ENCODE peak calls at places on chromosomes 11 and 22, in four cellular contexts. U is HL-60, Y is K562, P is GM12878. V is an unnamed sample.

GRCh38 chr11:118740892-118741291 is 50.1 kb downstream of the DDX6 start:
- DNase-seq in U (no peak), Y (no peak), P (no peak), V (no peak)

GRCh38 chr11:82494988-82495432 is 238.7 kb downstream of the FAM181B start:
- DNase-seq in U (no peak), Y (no peak), P (no peak), V (no peak)

GRCh38 chr11:75066061-75066460 is 30.6 kb downstream of the OR2AT4 start:
- DNase-seq in U (no peak), Y (no peak), P (no peak), V (no peak)

GRCh38 chr11:4839851-4840549 is 9.0 kb downstream of the OR51S1 start:
- DNase-seq in U (no peak), Y (no peak), P (no peak), V (no peak)

GRCh38 chr11:70712471-70712870 is 314.1 kb downstream of the CTTN start:
- DNase-seq in U (no peak), Y (peak), P (no peak), V (no peak)

GRCh38 chr11:73236879-73237278 is 18.8 kb downstream of the P2RY2 start:
- DNase-seq in U (peak), Y (peak), P (no peak), V (peak)

GRCh38 chr11:16861867-16862266 is 123.4 kb downstream of the C11orf58 start:
- DNase-seq in U (no peak), Y (peak), P (no peak), V (no peak)

GRCh38 chr11:86388198-86388597 is 13.5 kb downstream of the CCDC81 start:
- DNase-seq in U (no peak), Y (no peak), P (no peak), V (no peak)

GRCh38 chr22:45435544-45436139 is 22.1 kb downstream of the RIBC2 start:
- DNase-seq in U (peak), Y (peak), P (peak), V (peak)

GRCh38 chr22:49670610-49671330 is 156.9 kb downstream of the BRD1 start:
- DNase-seq in U (no peak), Y (no peak), P (no peak), V (no peak)
- TF ChIP-seq SPI1 in U (no peak), Y (no peak), P (no peak), V (no peak)

DNA sequence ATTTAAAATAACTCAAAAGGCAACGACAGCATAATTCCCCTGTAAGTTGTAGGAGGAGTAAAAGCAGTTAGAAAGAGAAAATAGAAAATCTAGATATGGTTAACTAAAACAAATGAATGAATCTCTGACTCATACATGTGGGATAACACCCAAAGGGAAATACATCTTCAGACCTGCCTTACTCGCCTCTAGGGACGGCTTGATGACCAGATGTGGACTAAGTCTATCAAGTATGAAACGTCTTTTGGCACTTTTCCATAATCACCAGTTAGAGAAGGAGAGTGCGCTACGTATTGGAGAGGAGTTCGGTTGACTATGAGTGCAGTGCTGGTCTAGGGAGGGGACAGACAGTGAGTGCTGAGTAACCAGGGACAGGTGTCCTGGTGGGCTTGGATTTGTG is 459.9 kb downstream of the OPCML start:
- DNase-seq in U (no peak), Y (no peak), P (no peak), V (no peak)
- TF ChIP-seq SPI1 in U (no peak), Y (no peak), P (no peak), V (no peak)

DNA sequence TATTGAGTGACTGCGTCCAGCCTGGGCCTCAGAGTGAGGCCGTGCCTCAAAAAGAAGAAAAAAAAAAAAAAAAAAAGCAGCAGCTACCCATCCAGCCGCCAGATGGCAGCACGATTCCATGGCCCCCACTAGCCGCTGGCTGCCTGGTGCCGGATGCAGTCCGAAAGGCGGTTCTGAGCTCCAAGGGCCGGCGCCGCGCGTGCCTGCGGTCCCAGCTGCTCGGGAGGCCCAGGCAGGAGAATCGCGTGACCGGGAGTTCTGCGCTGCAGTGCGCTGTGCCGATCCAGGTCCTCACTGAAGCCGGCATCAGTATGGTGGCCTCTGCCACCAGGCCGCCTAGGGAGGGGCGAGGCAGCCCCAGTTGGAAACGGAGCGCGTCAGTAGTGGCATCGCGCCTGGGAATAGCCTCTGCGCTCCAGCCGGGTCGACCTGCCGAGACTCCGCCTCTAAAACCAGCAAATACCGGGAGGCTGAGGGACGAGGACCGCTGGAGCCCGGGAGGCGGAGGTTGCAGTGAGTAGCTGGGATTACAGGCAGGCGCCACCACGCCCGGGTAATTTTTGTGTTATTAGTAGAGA is 19.3 kb downstream of the SCARF2 start:
- DNase-seq in U (peak), Y (peak), P (no peak), V (peak)
- TF ChIP-seq SPI1 in U (no peak), Y (no peak), P (no peak), V (no peak)

DNA sequence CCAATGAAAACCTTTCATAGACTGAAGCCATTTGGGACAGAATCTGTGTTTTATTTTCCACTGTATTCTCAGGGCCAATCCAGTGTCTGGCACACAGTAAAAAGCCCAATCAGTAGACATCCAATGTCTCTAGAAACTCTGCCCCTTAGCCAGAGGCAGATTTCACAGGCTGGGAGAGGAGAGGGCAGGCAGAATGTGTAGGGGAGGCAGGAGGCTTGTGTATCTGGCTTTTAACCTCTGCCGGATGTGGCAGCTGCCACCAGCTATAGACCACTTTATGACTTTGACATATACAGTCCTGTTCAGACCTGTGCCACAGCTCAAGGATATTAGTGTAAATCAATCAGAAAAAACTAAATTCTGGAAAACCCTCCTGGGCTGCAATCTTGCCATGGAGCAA is 4.4 kb downstream of the EXPH5 start:
- DNase-seq in U (no peak), Y (no peak), P (no peak), V (no peak)
- TF ChIP-seq SPI1 in U (no peak), Y (no peak), P (no peak), V (no peak)

DNA sequence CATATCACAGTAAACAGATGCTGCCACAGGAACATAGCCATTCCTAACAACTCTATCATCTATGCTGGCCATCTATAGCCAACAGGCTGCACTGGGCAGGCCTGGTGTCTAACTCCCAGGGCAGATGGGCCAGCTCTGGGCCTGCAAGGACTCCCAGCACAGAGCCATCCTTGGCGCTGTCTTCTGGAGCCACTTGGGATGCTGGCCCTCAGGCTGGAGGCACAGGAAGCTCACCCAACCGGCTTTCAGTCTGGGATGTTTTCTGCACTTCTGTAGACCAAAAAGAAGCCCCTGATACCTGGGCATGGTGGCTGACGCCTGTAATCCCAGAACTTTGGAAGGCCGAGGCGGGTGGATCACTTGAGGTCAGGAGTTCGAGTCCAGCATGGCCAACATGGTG is 40.8 kb upstream of the WNT11 start:
- DNase-seq in U (no peak), Y (no peak), P (no peak), V (no peak)
- TF ChIP-seq SPI1 in U (no peak), Y (no peak), P (no peak), V (no peak)

V was measured in GM12891.